ENCODE peak calls at places on chromosomes 4 and X, in four cellular contexts. One of them, this sample, is unnamed.
A peak's percentile ranks its signal among the peaks of the same experiment; 100 is the strongest.

GRCh38 chr4:155629183-155629825 is 37.3 kb upstream of the GUCY1A1 start:
- DNase-seq in transverse colon: no peak
- DNase-seq in HCT116: no peak
- DNase-seq in adrenal gland: no peak
- DNase-seq in this sample: no peak

GRCh38 chr4:56999751-57000150 is 21.1 kb downstream of the POLR2B start:
- DNase-seq in transverse colon: no peak
- DNase-seq in HCT116: no peak
- DNase-seq in adrenal gland: no peak
- DNase-seq in this sample: no peak

GRCh38 chr4:122150896-122151295 is 1.2 kb upstream of the BLTP1 start:
- DNase-seq in transverse colon: no peak
- DNase-seq in HCT116: no peak
- DNase-seq in adrenal gland: no peak
- DNase-seq in this sample: no peak

GRCh38 chrX:71366674-71367256 is 608 bp downstream of the TAF1 start:
- DNase-seq in transverse colon: peak; percentile 19
- DNase-seq in HCT116: no peak
- DNase-seq in adrenal gland: no peak
- DNase-seq in this sample: peak; percentile 62

GRCh38 chr4:2462218-2462991 is 6.5 kb upstream of the RNF4 start:
- DNase-seq in transverse colon: peak; percentile 66
- DNase-seq in HCT116: peak; percentile 15
- DNase-seq in adrenal gland: peak; percentile 59
- DNase-seq in this sample: peak; percentile 80

GRCh38 chrX:39260965-39261364 is 459.7 kb downstream of the MID1IP1 start:
- DNase-seq in transverse colon: no peak
- DNase-seq in HCT116: no peak
- DNase-seq in adrenal gland: no peak
- DNase-seq in this sample: no peak

GRCh38 chrX:110852180-110852579 is 56.6 kb upstream of the CHRDL1 start:
- DNase-seq in transverse colon: no peak
- DNase-seq in HCT116: no peak
- DNase-seq in adrenal gland: no peak
- DNase-seq in this sample: peak; percentile 45

GRCh38 chrX:79330022-79330421 is 37.1 kb downstream of the ITM2A start:
- DNase-seq in transverse colon: no peak
- DNase-seq in HCT116: no peak
- DNase-seq in adrenal gland: no peak
- DNase-seq in this sample: no peak

GRCh38 chr4:174388744-174389143 is 105.0 kb downstream of the CEP44 start:
- DNase-seq in transverse colon: no peak
- DNase-seq in HCT116: no peak
- DNase-seq in adrenal gland: no peak
- DNase-seq in this sample: no peak

GRCh38 chr4:139655116-139655515 is 10.5 kb upstream of the MGST2 start:
- DNase-seq in transverse colon: no peak
- DNase-seq in HCT116: no peak
- DNase-seq in adrenal gland: no peak
- DNase-seq in this sample: peak; percentile 25

GRCh38 chr4:185122681-185123345 is 20.3 kb upstream of the SLC25A4 start:
- DNase-seq in transverse colon: no peak
- DNase-seq in HCT116: no peak
- DNase-seq in adrenal gland: no peak
- DNase-seq in this sample: no peak

GRCh38 chr4:7691992-7692391 is 247.7 kb downstream of the AFAP1 start:
- DNase-seq in transverse colon: no peak
- DNase-seq in HCT116: no peak
- DNase-seq in adrenal gland: no peak
- DNase-seq in this sample: no peak

GRCh38 chr4:102774254-102774653 is 13.5 kb upstream of the MANBA start:
- DNase-seq in transverse colon: no peak
- DNase-seq in HCT116: no peak
- DNase-seq in adrenal gland: no peak
- DNase-seq in this sample: no peak

GRCh38 chr4:99507762-99508161 is 3.1 kb upstream of the C4orf17 start:
- DNase-seq in transverse colon: no peak
- DNase-seq in HCT116: no peak
- DNase-seq in adrenal gland: no peak
- DNase-seq in this sample: no peak

GRCh38 chr4:98262431-98262830 is 1.2 kb downstream of the RAP1GDS1 start:
- DNase-seq in transverse colon: no peak
- DNase-seq in HCT116: no peak
- DNase-seq in adrenal gland: no peak
- DNase-seq in this sample: no peak

GRCh38 chrX:105636667-105637066 is 185.7 kb upstream of the NRK start:
- DNase-seq in transverse colon: no peak
- DNase-seq in HCT116: no peak
- DNase-seq in adrenal gland: no peak
- DNase-seq in this sample: no peak

GRCh38 chr4:58064618-58065017 is 954.4 kb upstream of the IGFBP7 start:
- DNase-seq in transverse colon: no peak
- DNase-seq in HCT116: no peak
- DNase-seq in adrenal gland: no peak
- DNase-seq in this sample: no peak

GRCh38 chr4:186657766-186658165 is 65.9 kb downstream of the FAT1 start:
- DNase-seq in transverse colon: no peak
- DNase-seq in HCT116: peak; percentile 35
- DNase-seq in adrenal gland: no peak
- DNase-seq in this sample: no peak

GRCh38 chr4:24770111-24770584 is 25.2 kb upstream of the SOD3 start:
- DNase-seq in transverse colon: no peak
- DNase-seq in HCT116: peak; percentile 33
- DNase-seq in adrenal gland: no peak
- DNase-seq in this sample: no peak

GRCh38 chr4:111323916-111324315 is 701.0 kb upstream of the PITX2 start:
- DNase-seq in transverse colon: no peak
- DNase-seq in HCT116: no peak
- DNase-seq in adrenal gland: no peak
- DNase-seq in this sample: no peak

GRCh38 chr4:47490550-47490949 is 5.5 kb downstream of the ATP10D start:
- DNase-seq in transverse colon: no peak
- DNase-seq in HCT116: peak; percentile 36
- DNase-seq in adrenal gland: no peak
- DNase-seq in this sample: peak; percentile 16

DNA sequence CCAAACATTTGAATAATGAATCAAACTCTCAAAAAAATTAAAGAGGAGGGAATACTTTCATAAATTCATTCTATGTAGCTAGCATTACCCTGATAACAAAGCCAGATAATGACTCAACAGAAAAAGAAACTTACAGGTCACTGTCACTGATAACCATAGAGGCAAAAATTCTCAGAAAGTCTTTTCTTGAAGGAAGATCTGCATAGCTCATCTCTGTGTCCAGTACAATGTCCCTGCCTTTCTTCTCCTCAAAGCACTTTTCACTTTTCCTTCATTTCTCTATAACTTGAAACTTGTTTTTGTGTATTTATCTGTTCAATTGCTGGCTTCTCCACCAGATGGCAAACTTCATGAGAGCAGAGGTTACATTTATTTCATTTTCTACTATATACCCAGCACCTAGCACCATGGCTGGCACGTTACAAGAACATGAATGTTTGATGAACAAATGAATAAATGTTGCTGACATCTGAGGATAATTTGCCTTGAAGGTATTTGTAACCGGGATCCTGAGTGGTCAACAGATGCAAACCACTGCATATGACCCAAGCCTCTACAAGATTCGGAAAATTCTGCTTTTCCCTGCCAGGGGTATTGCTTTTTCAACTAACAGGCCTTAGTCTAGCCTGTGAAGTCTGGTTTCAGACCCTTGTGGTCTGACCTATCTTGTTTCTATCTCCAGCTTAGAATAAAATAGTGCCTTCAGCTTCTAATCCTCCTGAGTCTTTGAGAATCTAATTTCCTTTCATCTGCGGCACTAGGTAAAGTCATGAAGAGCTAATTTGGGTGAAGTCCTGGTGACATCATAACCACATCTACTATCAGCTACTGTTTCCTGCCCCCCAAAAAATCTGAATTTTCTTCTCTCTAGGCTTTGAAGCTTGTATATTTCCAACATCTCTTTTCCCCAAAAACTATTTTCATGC is 52.5 kb upstream of the ANTXR2 start:
- DNase-seq in transverse colon: peak; percentile 8
- DNase-seq in HCT116: peak; percentile 18
- DNase-seq in adrenal gland: no peak
- DNase-seq in this sample: peak; percentile 61
- TF ChIP-seq POLR2A in transverse colon: no peak
- TF ChIP-seq POLR2A in HCT116: no peak
- TF ChIP-seq POLR2A in adrenal gland: no peak
- TF ChIP-seq POLR2A in this sample: no peak

GRCh38 chr4:5712517-5712916 is 1.5 kb downstream of the EVC start:
- DNase-seq in transverse colon: no peak
- DNase-seq in HCT116: no peak
- DNase-seq in adrenal gland: no peak
- DNase-seq in this sample: no peak

GRCh38 chr4:5710065-5710961 is 688 bp upstream of the EVC start:
- DNase-seq in transverse colon: no peak
- DNase-seq in HCT116: no peak
- DNase-seq in adrenal gland: no peak
- DNase-seq in this sample: no peak

GRCh38 chr4:5711479-5712184 is 631 bp downstream of the EVC start:
- DNase-seq in transverse colon: no peak
- DNase-seq in HCT116: no peak
- DNase-seq in adrenal gland: peak; percentile 20
- DNase-seq in this sample: no peak

GRCh38 chr4:5712931-5713330 is 1.9 kb downstream of the EVC start:
- DNase-seq in transverse colon: no peak
- DNase-seq in HCT116: no peak
- DNase-seq in adrenal gland: no peak
- DNase-seq in this sample: no peak

DNA sequence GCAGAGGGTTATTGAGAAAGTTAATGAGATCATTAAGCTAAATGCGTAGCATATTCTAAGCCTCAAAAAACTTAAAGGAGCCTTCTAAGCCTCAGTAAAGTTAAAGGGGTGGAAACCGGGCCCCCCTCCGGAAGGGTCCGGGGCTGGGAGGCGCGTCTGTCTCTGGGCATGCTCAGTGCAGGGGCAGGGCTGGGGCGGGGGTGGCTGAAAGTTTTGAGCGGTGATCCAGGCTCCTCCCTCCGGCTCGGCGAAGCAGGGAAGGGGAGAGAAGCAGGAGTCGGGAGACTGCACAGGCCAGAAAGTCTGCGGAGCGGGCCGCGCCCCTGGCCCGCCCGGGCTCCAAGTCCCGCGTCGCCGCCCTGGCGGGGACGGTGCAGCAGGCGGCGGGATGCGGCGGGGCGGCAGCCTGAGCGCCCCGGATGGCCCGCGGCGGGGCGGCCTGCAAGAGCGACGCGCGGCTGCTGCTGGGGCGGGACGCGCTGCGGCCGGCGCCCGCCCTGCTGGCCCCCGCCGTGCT is at the start of gene EVC:
- DNase-seq in transverse colon: peak; percentile 63
- DNase-seq in HCT116: no peak
- DNase-seq in adrenal gland: peak; percentile 67
- DNase-seq in this sample: no peak
- TF ChIP-seq POLR2A in transverse colon: no peak
- TF ChIP-seq POLR2A in HCT116: no peak
- TF ChIP-seq POLR2A in adrenal gland: peak; percentile 63
- TF ChIP-seq POLR2A in this sample: no peak

DNA sequence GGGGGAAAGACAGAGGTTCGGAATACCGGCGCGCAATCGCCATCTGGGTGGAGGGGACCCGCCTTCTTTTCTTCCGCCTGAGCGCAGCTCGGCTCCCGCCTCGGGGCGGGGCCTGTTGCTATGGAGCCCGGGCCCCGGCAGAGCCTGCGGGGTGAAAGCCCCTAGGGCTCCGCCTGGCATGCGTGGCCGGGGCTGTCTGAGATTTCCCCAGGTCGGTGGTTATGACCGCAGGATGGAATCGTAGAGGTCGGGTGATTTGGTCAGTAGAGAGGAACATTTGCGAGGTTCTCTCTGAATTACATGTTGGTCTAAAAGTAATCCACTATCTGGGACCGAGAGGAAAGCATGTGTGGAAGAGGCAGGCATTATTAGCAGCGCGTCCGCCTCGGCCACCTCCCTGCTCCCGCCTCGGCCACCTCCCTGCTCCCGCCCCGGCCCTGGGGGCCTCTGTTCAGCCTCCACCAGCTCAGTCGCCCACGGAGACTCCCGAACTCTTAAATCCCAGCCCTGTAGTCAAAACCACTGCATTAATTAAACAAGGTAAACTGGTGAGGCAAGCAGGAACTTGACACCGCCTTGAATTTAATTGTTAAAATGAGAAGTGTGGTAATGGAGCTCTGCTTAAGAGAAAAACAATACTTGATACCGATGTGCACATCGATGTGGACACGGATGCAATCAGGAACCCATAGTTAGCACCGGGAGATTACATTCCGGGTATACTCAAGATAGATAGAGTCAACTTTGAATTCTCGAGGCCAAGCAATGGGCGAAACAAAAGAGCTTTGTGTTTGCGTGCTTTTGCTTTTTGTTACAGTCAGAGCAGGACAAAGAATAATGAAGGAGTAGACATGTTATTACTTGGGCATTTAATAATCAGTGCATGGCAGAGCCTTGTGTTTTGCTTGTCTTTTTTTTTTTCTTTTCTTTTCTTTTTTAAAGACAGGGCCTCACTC is 45.2 kb downstream of the TRIM2 start:
- DNase-seq in transverse colon: peak; percentile 87
- DNase-seq in HCT116: peak; percentile 29
- DNase-seq in adrenal gland: peak; percentile 71
- DNase-seq in this sample: peak; percentile 65
- TF ChIP-seq POLR2A in transverse colon: no peak
- TF ChIP-seq POLR2A in HCT116: peak; percentile 65
- TF ChIP-seq POLR2A in adrenal gland: no peak
- TF ChIP-seq POLR2A in this sample: no peak

DNA sequence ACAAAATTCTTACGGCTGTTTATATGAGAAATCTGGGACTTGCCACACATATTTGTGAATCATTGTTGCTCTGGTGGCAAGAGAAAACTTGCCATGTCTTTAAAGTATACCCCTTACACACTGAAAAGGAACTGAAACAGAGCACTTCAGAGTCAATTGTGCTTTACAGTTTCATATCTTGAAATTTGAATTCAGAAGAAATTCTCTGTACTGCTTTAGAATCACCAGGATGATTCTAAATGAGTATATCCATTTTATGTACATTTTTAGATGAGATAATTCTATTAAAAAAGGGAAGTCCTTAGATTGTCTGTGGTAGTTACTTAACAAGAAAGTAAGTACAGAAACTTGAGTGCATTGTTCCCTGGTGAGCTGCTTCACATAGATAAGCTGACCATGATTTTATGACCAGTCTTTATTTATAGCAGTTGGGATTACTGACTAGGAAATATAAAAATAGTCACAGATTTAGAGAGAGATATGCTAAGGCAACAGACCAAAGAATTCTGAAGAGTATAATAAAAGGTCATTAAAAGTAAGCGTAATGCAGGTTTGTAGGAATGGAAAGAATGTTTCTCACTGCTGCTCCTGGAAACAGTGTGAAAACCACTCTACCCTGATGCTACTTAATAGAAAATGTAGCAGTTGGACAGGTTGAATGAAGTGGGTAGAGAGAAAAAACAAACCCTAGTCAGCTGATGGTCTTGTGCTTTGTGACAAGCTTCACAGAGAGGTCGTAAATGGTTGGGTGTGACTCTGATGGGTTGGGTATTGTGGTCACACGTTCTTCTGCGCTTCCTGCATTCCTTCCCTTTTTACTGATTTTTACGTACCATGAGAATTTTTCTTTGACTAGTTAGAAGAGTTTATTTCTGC is 41.0 kb downstream of the FNIP2 start:
- DNase-seq in transverse colon: peak; percentile 43
- DNase-seq in HCT116: peak; percentile 6
- DNase-seq in adrenal gland: peak; percentile 25
- DNase-seq in this sample: peak; percentile 37
- TF ChIP-seq POLR2A in transverse colon: no peak
- TF ChIP-seq POLR2A in HCT116: no peak
- TF ChIP-seq POLR2A in adrenal gland: no peak
- TF ChIP-seq POLR2A in this sample: peak; percentile 12

GRCh38 chrX:133661962-133662839 is 246.9 kb upstream of the GPC4 start:
- DNase-seq in transverse colon: no peak
- DNase-seq in HCT116: no peak
- DNase-seq in adrenal gland: no peak
- DNase-seq in this sample: no peak
- TF ChIP-seq POLR2A in transverse colon: no peak
- TF ChIP-seq POLR2A in HCT116: no peak
- TF ChIP-seq POLR2A in adrenal gland: no peak
- TF ChIP-seq POLR2A in this sample: no peak

This sample was measured in erythroblast.